ENCODE peak calls at places on chromosome 12, in four cellular contexts. One of them, this sample, is unnamed.

GRCh38 chr12:6827982-6828670 is at the start of gene P3H3:
- DNase-seq in colonic mucosa: no peak
- DNase-seq in mammary epithelial cell: no peak
- DNase-seq in HFFc6: peak; percentile 53
- DNase-seq in this sample: no peak

GRCh38 chr12:25051583-25052190 is 102.8 kb upstream of the BCAT1 start:
- DNase-seq in colonic mucosa: no peak
- DNase-seq in mammary epithelial cell: no peak
- DNase-seq in HFFc6: no peak
- DNase-seq in this sample: no peak

GRCh38 chr12:108620236-108620879 is 13.3 kb downstream of the SELPLG start:
- DNase-seq in HFFc6: no peak
- DNase-seq in mammary epithelial cell: no peak
- DNase-seq in colonic mucosa: no peak
- DNase-seq in this sample: no peak

GRCh38 chr12:107344035-107344808 is 250.9 kb upstream of the CRY1 start:
- DNase-seq in HFFc6: no peak
- DNase-seq in colonic mucosa: no peak
- DNase-seq in mammary epithelial cell: peak; percentile 91
- DNase-seq in this sample: no peak

GRCh38 chr12:117387832-117388231 is 26.4 kb upstream of the NOS1 start:
- DNase-seq in HFFc6: no peak
- DNase-seq in colonic mucosa: no peak
- DNase-seq in mammary epithelial cell: no peak
- DNase-seq in this sample: no peak

GRCh38 chr12:65430571-65431306 is 152.3 kb downstream of the MSRB3 start:
- DNase-seq in HFFc6: peak; percentile 49
- DNase-seq in colonic mucosa: no peak
- DNase-seq in mammary epithelial cell: peak; percentile 62
- DNase-seq in this sample: no peak

GRCh38 chr12:58285551-58285950 is 344.2 kb downstream of the ATP23 start:
- DNase-seq in HFFc6: no peak
- DNase-seq in colonic mucosa: no peak
- DNase-seq in mammary epithelial cell: no peak
- DNase-seq in this sample: no peak

GRCh38 chr12:74021937-74022336 is 515.7 kb upstream of the ATXN7L3B start:
- DNase-seq in HFFc6: no peak
- DNase-seq in colonic mucosa: peak; percentile 24
- DNase-seq in mammary epithelial cell: peak; percentile 55
- DNase-seq in this sample: no peak

GRCh38 chr12:123937707-123938600 is 34.7 kb downstream of the CCDC92 start:
- DNase-seq in HFFc6: no peak
- DNase-seq in mammary epithelial cell: no peak
- DNase-seq in colonic mucosa: no peak
- DNase-seq in this sample: no peak

GRCh38 chr12:127233016-127233415 is 1034.0 kb upstream of the TMEM132C start:
- DNase-seq in colonic mucosa: no peak
- DNase-seq in HFFc6: no peak
- DNase-seq in mammary epithelial cell: no peak
- DNase-seq in this sample: no peak

GRCh38 chr12:93441111-93441616 is 583 bp downstream of the UBE2N start:
- DNase-seq in colonic mucosa: peak; percentile 50
- DNase-seq in HFFc6: no peak
- DNase-seq in mammary epithelial cell: no peak
- DNase-seq in this sample: no peak

GRCh38 chr12:111411187-111411764 is 5.6 kb downstream of the SH2B3 start:
- DNase-seq in colonic mucosa: no peak
- DNase-seq in HFFc6: no peak
- DNase-seq in mammary epithelial cell: no peak
- DNase-seq in this sample: no peak

GRCh38 chr12:22986997-22987396 is 362.0 kb downstream of the ETNK1 start:
- DNase-seq in HFFc6: no peak
- DNase-seq in colonic mucosa: no peak
- DNase-seq in mammary epithelial cell: peak; percentile 18
- DNase-seq in this sample: no peak

GRCh38 chr12:106645074-106645421 is 62.2 kb downstream of the RFX4 start:
- DNase-seq in HFFc6: no peak
- DNase-seq in mammary epithelial cell: peak; percentile 86
- DNase-seq in colonic mucosa: peak; percentile 78
- DNase-seq in this sample: no peak

GRCh38 chr12:122116707-122117535 is 38.4 kb downstream of the MLXIP start:
- DNase-seq in HFFc6: no peak
- DNase-seq in mammary epithelial cell: no peak
- DNase-seq in colonic mucosa: peak; percentile 81
- DNase-seq in this sample: no peak

GRCh38 chr12:47775100-47775911 is 2.3 kb downstream of the SLC48A1 start:
- DNase-seq in colonic mucosa: no peak
- DNase-seq in HFFc6: peak; percentile 64
- DNase-seq in mammary epithelial cell: no peak
- DNase-seq in this sample: no peak

GRCh38 chr12:109951751-109952150 is 44.4 kb downstream of the GIT2 start:
- DNase-seq in HFFc6: peak; percentile 52
- DNase-seq in mammary epithelial cell: peak; percentile 62
- DNase-seq in colonic mucosa: no peak
- DNase-seq in this sample: no peak

GRCh38 chr12:52606581-52607241 is 5.4 kb upstream of the KRT72 start:
- DNase-seq in colonic mucosa: no peak
- DNase-seq in mammary epithelial cell: no peak
- DNase-seq in HFFc6: no peak
- DNase-seq in this sample: no peak

GRCh38 chr12:110316861-110317260 is 35.8 kb downstream of the ATP2A2 start:
- DNase-seq in HFFc6: peak; percentile 89
- DNase-seq in mammary epithelial cell: peak; percentile 75
- DNase-seq in colonic mucosa: no peak
- DNase-seq in this sample: no peak

GRCh38 chr12:54217774-54218221 is 29.0 kb upstream of the SMUG1 start:
- DNase-seq in mammary epithelial cell: no peak
- DNase-seq in HFFc6: no peak
- DNase-seq in colonic mucosa: peak; percentile 31
- DNase-seq in this sample: peak; percentile 57
- TF ChIP-seq CTCF in mammary epithelial cell: no peak
- TF ChIP-seq CTCF in HFFc6: no peak
- TF ChIP-seq CTCF in colonic mucosa: no peak
- TF ChIP-seq CTCF in this sample: no peak

GRCh38 chr12:125065753-125066570 is 727 bp downstream of the AACS start:
- DNase-seq in HFFc6: no peak
- DNase-seq in mammary epithelial cell: no peak
- DNase-seq in colonic mucosa: peak; percentile 25
- DNase-seq in this sample: no peak

GRCh38 chr12:125068391-125068790 is 3.2 kb downstream of the AACS start:
- DNase-seq in mammary epithelial cell: no peak
- DNase-seq in colonic mucosa: no peak
- DNase-seq in HFFc6: no peak
- DNase-seq in this sample: no peak

GRCh38 chr12:125061229-125061628 is 4.0 kb upstream of the AACS start:
- DNase-seq in HFFc6: no peak
- DNase-seq in mammary epithelial cell: no peak
- DNase-seq in colonic mucosa: no peak
- DNase-seq in this sample: no peak

GRCh38 chr12:125064492-125064891 is 743 bp upstream of the AACS start:
- DNase-seq in HFFc6: no peak
- DNase-seq in colonic mucosa: no peak
- DNase-seq in mammary epithelial cell: no peak
- DNase-seq in this sample: no peak

DNA sequence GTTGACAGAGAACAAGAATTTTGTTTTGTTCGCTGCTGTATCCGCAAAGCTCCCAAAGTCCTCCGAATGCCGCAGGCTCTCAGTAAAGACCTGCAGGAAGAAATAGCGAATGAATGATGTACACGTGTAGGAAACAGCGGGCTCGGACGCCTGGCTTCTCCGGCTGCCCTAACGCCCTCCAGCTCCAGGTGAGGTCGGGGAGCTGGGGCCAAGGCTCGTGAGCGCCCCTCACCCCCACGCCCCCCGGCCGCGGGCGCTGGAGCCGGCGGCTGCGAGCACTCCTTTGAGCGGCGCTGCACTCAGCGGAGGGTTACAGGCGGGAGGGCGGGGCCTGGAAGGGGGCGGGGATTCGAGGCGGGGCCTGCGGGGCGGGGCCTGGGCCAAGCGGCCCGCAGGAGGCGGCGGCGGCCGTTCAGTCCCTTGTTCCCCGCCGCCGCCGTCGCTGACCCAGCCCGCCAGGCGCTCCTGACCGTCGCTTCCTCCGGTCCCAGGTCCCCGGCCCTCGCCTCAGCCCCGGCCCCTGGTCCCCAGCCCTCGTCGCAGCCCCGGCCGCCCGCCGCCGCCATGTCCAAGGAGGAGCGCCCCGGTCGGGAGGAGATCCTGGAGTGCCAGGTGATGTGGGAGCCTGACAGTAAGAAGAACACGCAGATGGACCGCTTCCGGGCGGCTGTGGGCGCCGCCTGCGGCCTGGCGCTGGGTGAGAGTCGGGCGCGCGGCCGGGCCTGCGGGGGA is at the start of gene AACS:
- DNase-seq in mammary epithelial cell: peak; percentile 75
- DNase-seq in colonic mucosa: peak; percentile 87
- DNase-seq in HFFc6: peak; percentile 59
- DNase-seq in this sample: peak; percentile 69
- TF ChIP-seq CTCF in mammary epithelial cell: peak; percentile 3
- TF ChIP-seq CTCF in colonic mucosa: no peak
- TF ChIP-seq CTCF in HFFc6: no peak
- TF ChIP-seq CTCF in this sample: no peak

GRCh38 chr12:70927356-70927755 is 6.8 kb upstream of the PTPRR start:
- DNase-seq in HFFc6: no peak
- DNase-seq in mammary epithelial cell: no peak
- DNase-seq in colonic mucosa: no peak
- DNase-seq in this sample: no peak
- TF ChIP-seq CTCF in HFFc6: no peak
- TF ChIP-seq CTCF in mammary epithelial cell: no peak
- TF ChIP-seq CTCF in colonic mucosa: no peak
- TF ChIP-seq CTCF in this sample: no peak

DNA sequence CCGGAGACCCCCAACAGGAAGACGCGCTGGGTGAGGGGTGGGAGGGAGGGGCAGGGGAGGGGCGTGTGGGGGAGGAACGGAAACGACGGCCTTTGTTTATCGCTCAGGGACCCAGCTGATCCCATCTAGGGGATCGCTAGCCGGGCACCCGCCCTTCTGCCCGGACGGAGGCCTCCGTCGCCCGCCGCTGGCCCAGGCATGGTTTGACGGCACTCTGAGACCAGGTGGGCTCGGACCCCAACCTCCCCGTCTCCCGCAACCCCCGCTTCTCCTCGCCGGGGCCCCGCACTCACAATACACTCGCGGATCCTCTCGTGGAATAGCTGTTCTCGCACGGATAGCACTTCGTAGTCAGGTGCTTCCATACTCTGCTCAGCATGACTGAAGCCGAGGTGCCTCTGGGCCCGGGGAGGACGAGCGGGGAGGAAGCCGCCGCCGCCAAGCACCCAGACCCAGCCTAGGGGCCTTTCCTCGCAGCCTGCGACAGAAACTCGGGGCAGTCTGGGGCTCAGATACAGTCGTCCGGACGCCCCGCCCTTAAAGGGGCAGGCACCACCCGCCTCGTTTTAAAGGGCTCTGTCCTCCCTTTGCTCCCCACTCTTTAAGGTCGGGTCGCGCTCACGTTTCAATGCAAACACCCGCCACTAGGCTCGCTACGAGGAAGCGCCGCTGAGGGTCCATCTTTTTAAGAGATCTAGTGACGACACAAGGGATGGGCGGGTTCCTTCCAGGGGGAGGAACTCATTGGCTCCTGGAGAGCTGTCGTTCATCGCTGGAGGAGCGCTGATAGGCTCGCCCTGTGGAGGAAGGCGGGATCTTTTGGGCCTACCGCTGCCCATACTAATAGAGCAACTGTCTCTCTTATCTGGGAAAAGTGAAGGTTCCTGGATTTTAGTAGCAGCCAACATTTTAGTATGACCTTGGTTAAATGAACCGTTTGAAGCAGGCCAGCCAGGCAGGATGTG is at the start of gene LMBR1L:
- DNase-seq in colonic mucosa: peak; percentile 97
- DNase-seq in HFFc6: peak; percentile 98
- DNase-seq in mammary epithelial cell: peak; percentile 97
- DNase-seq in this sample: peak; percentile 83
- TF ChIP-seq CTCF in colonic mucosa: peak; percentile 43
- TF ChIP-seq CTCF in HFFc6: peak; percentile 74
- TF ChIP-seq CTCF in mammary epithelial cell: peak; percentile 51
- TF ChIP-seq CTCF in this sample: no peak

This sample was measured in activated B cell treated with CpG ODN at 0.5 μM for 24 hours.